ENCODE peak calls at places on chromosomes 6 and 20, in four cellular contexts. U, O, M and V are unnamed samples.

GRCh38 chr6:48423640-48424365 is 312.8 kb upstream of the PTCHD4 start:
- DNase-seq in O (peak; percentile 41), U (no peak), M (no peak), V (no peak)

GRCh38 chr20:22688485-22688884 is 104.1 kb upstream of the FOXA2 start:
- DNase-seq in U (no peak), O (no peak), M (no peak), V (no peak)

GRCh38 chr6:26536571-26537159 is 1.5 kb upstream of the HMGN4 start:
- DNase-seq in M (peak; percentile 58), U (no peak), O (peak; percentile 19), V (peak; percentile 78)

GRCh38 chr20:2872304-2873009 is 824 bp upstream of the PTPRA start:
- DNase-seq in O (peak; percentile 46), M (peak; percentile 86), U (no peak), V (peak; percentile 64)

GRCh38 chr20:23114018-23114417 is 27.9 kb upstream of the CD93 start:
- DNase-seq in U (no peak), M (no peak), O (no peak), V (no peak)

GRCh38 chr6:149319413-149319812 is 1.9 kb downstream of the TAB2 start:
- DNase-seq in M (no peak), U (no peak), O (no peak), V (no peak)

GRCh38 chr6:110476046-110476849 is at the start of gene SLC22A16:
- DNase-seq in M (no peak), O (no peak), U (no peak), V (no peak)

GRCh38 chr6:136037885-136038460 is 186.5 kb downstream of the PDE7B start:
- DNase-seq in U (no peak), M (no peak), O (no peak), V (no peak)

GRCh38 chr20:9939231-9939630 is 95.6 kb upstream of the ANKEF1 start:
- DNase-seq in U (no peak), M (no peak), O (no peak), V (no peak)

GRCh38 chr20:63454729-63455567 is 17.5 kb downstream of the KCNQ2 start:
- DNase-seq in U (no peak), M (no peak), O (no peak), V (no peak)

GRCh38 chr20:11260611-11261010 is 586.8 kb upstream of the JAG1 start:
- DNase-seq in U (no peak), O (no peak), M (no peak), V (no peak)

GRCh38 chr6:138339024-138339423 is 38.7 kb upstream of the SMIM28 start:
- DNase-seq in M (no peak), O (no peak), U (no peak), V (no peak)

GRCh38 chr6:130843575-130844320 is 16.5 kb downstream of the SMLR1 start:
- DNase-seq in M (peak; percentile 50), O (peak; percentile 53), U (peak; percentile 28), V (peak; percentile 55)

GRCh38 chr6:167756594-167756993 is 70.1 kb upstream of the AFDN start:
- DNase-seq in O (no peak), M (no peak), U (no peak), V (no peak)

GRCh38 chr20:3909952-3910366 is 20.8 kb downstream of the PANK2 start:
- DNase-seq in O (no peak), M (no peak), U (no peak), V (no peak)
- H3K4me2 ChIP-seq in O (no peak overlapping the region), M (no peak overlapping the region), U (no peak overlapping the region), V (no peak overlapping the region)

DNA sequence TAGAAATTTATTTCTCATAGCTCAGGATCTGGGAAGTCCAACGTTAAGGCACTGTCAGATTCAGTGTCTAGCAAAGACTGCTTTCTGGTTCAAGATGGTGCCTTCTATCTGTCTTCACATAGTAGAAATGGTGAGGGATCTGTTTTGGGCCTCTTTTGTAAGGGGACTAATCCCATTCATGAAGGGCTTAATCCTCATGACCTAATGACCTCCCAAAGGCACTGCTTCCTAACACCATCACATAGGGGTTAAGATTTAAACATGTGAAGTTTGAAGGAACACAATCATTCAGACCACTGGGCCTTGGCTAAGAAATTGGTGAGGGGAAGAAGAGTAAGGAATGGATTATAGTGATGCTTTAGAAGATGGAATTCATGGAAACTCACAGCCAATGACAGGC is 237.6 kb downstream of the PACRG start:
- DNase-seq in U (no peak), O (no peak), M (peak; percentile 73), V (no peak)
- TF ChIP-seq EZH2phosphoT487 in U (no peak), O (no peak), M (peak; percentile 38), V (no peak)

DNA sequence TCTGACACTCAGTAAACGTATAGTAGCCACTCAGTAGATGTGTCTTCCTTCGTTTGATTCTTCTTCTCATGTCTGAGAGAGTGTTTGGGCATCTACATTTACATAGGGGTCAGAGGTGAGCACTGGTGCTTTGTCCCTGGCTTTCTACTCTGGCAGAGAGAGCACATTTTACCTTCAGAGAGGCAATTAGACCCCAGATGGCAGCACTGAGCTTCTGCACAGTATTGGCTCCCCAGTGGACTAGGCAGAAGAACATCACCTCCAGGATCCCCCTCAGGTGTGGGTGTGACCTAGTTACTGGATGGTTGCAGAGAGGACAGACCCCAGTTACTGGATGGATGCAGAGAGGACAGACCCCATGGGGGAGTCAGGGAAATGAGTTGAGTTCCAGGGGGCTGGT is 327.2 kb downstream of the DHX35 start:
- DNase-seq in M (peak; percentile 46), U (no peak), O (no peak), V (peak; percentile 27)
- TF ChIP-seq CTCF in M (peak; percentile 51), U (peak; percentile 51), O (peak; percentile 13), V (peak; percentile 25)

DNA sequence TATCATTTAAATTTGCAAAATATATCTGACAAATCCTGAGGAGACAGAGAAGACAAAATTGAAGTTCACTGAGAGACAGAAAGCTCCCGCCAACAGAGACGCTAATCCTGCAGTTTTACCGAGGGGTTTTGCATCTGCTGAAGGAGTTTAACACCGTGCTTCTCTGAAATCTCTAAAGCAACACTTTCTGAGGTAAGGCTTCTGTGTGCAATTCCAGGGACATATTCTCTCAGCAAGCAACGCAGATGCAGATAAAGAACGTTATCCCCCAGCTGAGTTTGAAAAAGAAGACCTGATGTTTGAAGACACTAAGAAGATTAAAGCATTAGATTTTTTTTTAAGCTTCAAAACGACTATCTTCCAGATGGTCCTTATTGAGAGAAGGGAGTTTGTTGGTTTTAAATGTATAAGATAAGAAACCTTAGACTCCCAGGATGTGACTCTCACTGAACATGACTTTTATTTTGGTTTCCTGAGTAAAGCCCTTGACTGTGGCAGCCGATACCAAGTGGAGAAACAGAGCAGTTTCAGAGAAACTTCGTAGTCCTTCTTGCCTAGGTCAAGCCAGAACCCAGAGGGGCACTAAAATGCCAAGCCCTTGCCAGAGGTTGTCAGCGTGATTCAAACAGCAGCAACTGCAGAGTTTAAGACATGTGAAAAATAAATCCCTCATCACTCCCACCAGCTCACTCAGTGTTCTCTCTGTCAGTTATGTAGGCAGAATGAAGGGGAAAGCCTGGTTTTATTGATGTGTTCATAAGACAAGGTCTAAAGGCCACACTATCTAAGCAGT is 353.3 kb upstream of the CNR1 start:
- DNase-seq in O (no peak), U (no peak), M (no peak), V (no peak)
- H3K4me2 ChIP-seq in O (no peak overlapping the region), U (no peak overlapping the region), M (peak overlapping the region; percentile 6), V (no peak overlapping the region)

GRCh38 chr20:49585585-49586245 is 17.8 kb upstream of the PTGIS start:
- DNase-seq in M (no peak), O (no peak), U (no peak), V (no peak)

GRCh38 chr20:49582413-49583334 is 14.7 kb upstream of the PTGIS start:
- DNase-seq in M (no peak), O (no peak), U (no peak), V (no peak)

GRCh38 chr20:49584418-49585382 is 16.8 kb upstream of the PTGIS start:
- DNase-seq in U (no peak), M (no peak), O (peak; percentile 30), V (no peak)

GRCh38 chr20:49583343-49583668 is 15.4 kb upstream of the PTGIS start:
- DNase-seq in U (no peak), O (no peak), M (no peak), V (no peak)

GRCh38 chr20:49583669-49584417 is 15.9 kb upstream of the PTGIS start:
- DNase-seq in U (no peak), M (no peak), O (peak; percentile 56), V (no peak)
- TF ChIP-seq EZH2phosphoT487 in U (no peak), M (no peak), O (no peak), V (no peak)

GRCh38 chr20:31278178-31278577 is 20.7 kb downstream of the DEFB115 start:
- DNase-seq in O (no peak), M (no peak), U (no peak), V (no peak)

GRCh38 chr20:31274441-31274840 is 17.0 kb downstream of the DEFB115 start:
- DNase-seq in U (no peak), O (no peak), M (no peak), V (no peak)
- TF ChIP-seq CTCF in U (no peak), O (no peak), M (no peak), V (no peak)

GRCh38 chr6:45633272-45633908 is 255.7 kb upstream of the SUPT3H start:
- DNase-seq in U (no peak), M (no peak), O (no peak), V (no peak)

GRCh38 chr6:45630314-45630713 is 252.6 kb upstream of the SUPT3H start:
- DNase-seq in O (no peak), U (no peak), M (no peak), V (no peak)

GRCh38 chr6:45626087-45626891 is 248.6 kb upstream of the SUPT3H start:
- DNase-seq in M (peak; percentile 16), U (no peak), O (peak; percentile 33), V (no peak)

GRCh38 chr6:45631396-45631795 is 253.7 kb upstream of the SUPT3H start:
- DNase-seq in O (peak; percentile 66), M (no peak), U (no peak), V (no peak)

DNA sequence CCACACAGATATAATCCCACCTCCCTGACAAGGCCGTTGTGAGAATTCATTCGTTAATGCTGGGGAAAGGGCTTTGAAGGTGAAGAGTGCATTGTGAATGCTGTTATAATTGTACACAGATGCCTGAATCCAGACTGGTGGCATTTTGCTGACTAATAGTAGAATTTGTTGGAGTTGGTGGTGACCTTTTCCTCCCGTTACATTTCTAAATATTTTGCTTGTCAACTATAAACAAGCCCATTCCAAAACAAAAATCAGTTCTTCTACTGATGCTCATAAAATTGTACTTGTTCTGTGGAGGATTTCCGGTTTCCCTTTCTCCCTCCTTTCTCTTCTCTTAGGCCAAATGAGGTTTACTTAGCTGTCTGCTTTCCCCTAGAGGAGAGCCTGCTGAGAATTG is 253.1 kb upstream of the SUPT3H start:
- DNase-seq in O (peak; percentile 26), U (no peak), M (no peak), V (no peak)
- H3K4me2 ChIP-seq in O (no peak overlapping the region), U (no peak overlapping the region), M (no peak overlapping the region), V (no peak overlapping the region)

DNA sequence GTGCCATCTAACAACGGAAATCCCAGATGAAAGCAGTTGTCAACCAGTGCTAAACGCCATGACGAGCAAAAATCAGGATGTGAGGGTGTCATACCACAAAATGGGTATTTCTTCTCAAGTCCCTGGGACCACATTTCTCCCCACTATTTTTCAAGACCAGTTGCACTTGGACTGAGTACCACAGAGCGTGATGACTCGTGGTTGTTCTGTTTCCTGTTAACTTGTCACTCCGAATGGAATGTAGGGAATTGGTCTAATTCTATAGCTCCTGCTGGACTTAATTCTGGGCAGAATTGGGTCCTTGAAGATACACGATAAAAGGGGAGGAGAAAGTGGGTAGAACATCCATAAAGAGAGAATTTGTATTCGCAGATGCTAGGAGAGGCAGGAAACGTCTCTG is 494.4 kb downstream of the CD83 start:
- DNase-seq in U (no peak), M (no peak), O (peak; percentile 63), V (no peak)
- TF ChIP-seq EZH2phosphoT487 in U (no peak), M (no peak), O (no peak), V (no peak)